ENCODE peak calls at places on chromosomes 13 and 19, in ten cellular contexts. U is IMR-90, K is OCI-LY7, B is GM23338, X is neural progenitor cell, C is K562, T is DND-41, E is astrocyte, P is fibroblast of lung, G is PC-3. H is an unnamed sample.

GRCh38 chr13:31767175-31767900 is 28.0 kb downstream of the RXFP2 start:
- DNase-seq in T (no peak), P (peak), C (no peak), E (peak), U (peak), G (no peak), K (no peak), X (no peak), B (no peak), H (peak)

GRCh38 chr19:11378319-11379189 is 4.1 kb downstream of the SWSAP1 start:
- DNase-seq in E (peak), X (peak), B (peak), C (peak), T (peak), P (peak), G (peak), K (peak), U (peak), H (peak)

GRCh38 chr19:670609-671075 is 5.5 kb upstream of the FSTL3 start:
- DNase-seq in C (no peak), E (no peak), X (no peak), G (no peak), T (no peak), P (no peak), B (peak), K (no peak), U (no peak), H (no peak)

GRCh38 chr19:13095393-13095784 is 7.3 kb downstream of the LYL1 start:
- DNase-seq in U (no peak), T (no peak), K (peak), C (no peak), E (no peak), B (peak), G (no peak), X (peak), P (no peak), H (no peak)

GRCh38 chr13:111521030-111521429 is 200.6 kb downstream of the TEX29 start:
- DNase-seq in C (no peak), X (no peak), E (no peak), K (no peak), G (no peak), P (no peak), B (no peak), U (no peak), T (no peak), H (no peak)

GRCh38 chr19:49832556-49832955 is 14.5 kb downstream of the MED25 start:
- DNase-seq in K (no peak), E (no peak), U (no peak), C (no peak), X (no peak), T (no peak), P (no peak), G (no peak), B (no peak), H (no peak)

GRCh38 chr19:17209126-17210036 is 5.8 kb upstream of the USE1 start:
- DNase-seq in B (peak), P (peak), T (peak), K (peak), E (no peak), G (peak), X (peak), U (peak), C (peak), H (no peak)

GRCh38 chr13:99859178-99860177 is 112.1 kb downstream of the ZIC5 start:
- DNase-seq in P (no peak), E (no peak), G (no peak), C (no peak), U (no peak), B (no peak), T (no peak), X (peak), K (no peak), H (no peak)

GRCh38 chr19:17754634-17755532 is 3.6 kb downstream of the FCHO1 start:
- DNase-seq in G (no peak), C (no peak), K (peak), B (no peak), T (no peak), X (no peak), P (no peak), U (no peak), E (no peak), H (no peak)

GRCh38 chr19:53057904-53058579 is 13.5 kb downstream of the ERVV-2 start:
- DNase-seq in X (peak), E (no peak), T (no peak), P (no peak), K (no peak), B (peak), G (peak), C (no peak), U (no peak), H (peak)

GRCh38 chr19:925912-926594 is at the start of gene ARID3A:
- DNase-seq in X (peak), P (peak), E (peak), G (no peak), B (no peak), U (no peak), T (peak), K (peak), C (no peak), H (peak)

GRCh38 chr13:111387026-111387871 is 66.8 kb downstream of the TEX29 start:
- DNase-seq in K (no peak), E (no peak), G (no peak), C (no peak), X (no peak), P (no peak), U (no peak), T (no peak), B (no peak), H (no peak)

GRCh38 chr19:49097453-49098288 is 12.4 kb downstream of the SNRNP70 start:
- DNase-seq in T (peak), U (peak), P (peak), C (peak), K (peak), B (peak), E (no peak), G (peak), X (peak), H (peak)

GRCh38 chr19:8324186-8325050 is 3.1 kb downstream of the RPS28 start:
- DNase-seq in C (no peak), X (no peak), G (peak), B (peak), U (no peak), T (peak), P (no peak), E (no peak), K (peak), H (no peak)

GRCh38 chr19:53130506-53130905 is 2.2 kb downstream of the ZNF415 start:
- DNase-seq in E (no peak), B (peak), T (no peak), K (no peak), G (no peak), U (no peak), P (peak), X (peak), C (no peak), H (no peak)

GRCh38 chr19:50461066-50461875 is 15.0 kb upstream of the EMC10 start:
- DNase-seq in C (peak), P (peak), U (peak), G (peak), T (peak), K (peak), E (peak), X (peak), B (peak), H (peak)

GRCh38 chr13:100175078-100175802 is 86.3 kb downstream of the PCCA start:
- DNase-seq in B (no peak), X (peak), T (no peak), C (no peak), U (no peak), K (no peak), E (no peak), G (no peak), P (no peak), H (no peak)

GRCh38 chr19:42333975-42334696 is 8.7 kb downstream of the MEGF8 start:
- DNase-seq in K (no peak), X (no peak), E (no peak), T (no peak), U (no peak), P (no peak), C (no peak), G (no peak), B (no peak), H (no peak)
- H3K4me2 ChIP-seq in K (no peak), X (no peak), E (no peak), T (no peak), U (no peak), P (no peak), C (no peak), G (no peak), B (no peak), H (no peak)

GRCh38 chr19:3313199-3313575 is 53.2 kb upstream of the NFIC start:
- DNase-seq in K (no peak), T (no peak), G (no peak), C (no peak), E (no peak), P (no peak), X (no peak), U (no peak), B (no peak), H (no peak)

GRCh38 chr19:3316659-3317207 is 49.6 kb upstream of the NFIC start:
- DNase-seq in C (peak), G (no peak), U (no peak), X (no peak), T (no peak), P (no peak), E (no peak), B (no peak), K (no peak), H (no peak)

GRCh38 chr19:3315676-3315973 is 50.8 kb upstream of the NFIC start:
- DNase-seq in P (no peak), K (no peak), X (no peak), B (no peak), E (no peak), C (peak), U (no peak), T (no peak), G (no peak), H (no peak)

GRCh38 chr19:3314962-3315675 is 51.3 kb upstream of the NFIC start:
- DNase-seq in E (no peak), C (peak), X (no peak), P (no peak), G (no peak), K (no peak), U (no peak), T (no peak), B (no peak), H (no peak)

DNA sequence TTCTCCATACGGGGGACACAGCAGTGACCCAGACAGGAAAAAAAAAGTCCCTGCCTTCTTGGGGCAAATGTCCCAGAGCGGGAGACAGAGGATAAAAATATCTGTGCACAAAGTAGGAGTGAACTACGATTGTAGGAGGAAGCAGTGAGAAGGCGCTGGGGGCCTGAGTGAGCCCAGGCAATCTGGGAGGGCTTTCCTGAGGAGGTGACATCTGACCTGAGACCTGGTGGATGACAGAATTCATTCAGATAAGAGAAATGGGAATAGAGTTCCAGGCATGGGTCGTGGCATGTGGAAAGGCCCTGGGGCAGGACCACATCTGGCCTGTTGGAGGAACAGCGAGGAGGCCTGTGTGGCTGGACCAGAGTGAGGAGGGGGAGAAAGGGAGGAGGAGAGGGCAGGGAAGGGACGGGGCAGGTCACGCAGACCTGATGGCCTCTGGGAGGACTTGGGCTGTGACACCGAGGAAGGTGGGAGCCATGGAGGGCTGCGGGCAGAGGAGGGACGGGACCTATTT is 50.2 kb upstream of the NFIC start:
- DNase-seq in E (no peak), P (no peak), T (no peak), U (no peak), G (no peak), C (peak), B (no peak), X (no peak), K (no peak), H (no peak)
- H3K4me2 ChIP-seq in E (no peak), P (no peak), T (no peak), U (no peak), G (no peak), C (no peak), B (no peak), X (no peak), K (no peak), H (no peak)

GRCh38 chr13:40125336-40125735 is 469.9 kb downstream of the COG6 start:
- DNase-seq in U (no peak), E (no peak), X (no peak), T (no peak), B (no peak), K (peak), C (no peak), G (no peak), P (no peak), H (no peak)
- H3K4me2 ChIP-seq in U (no peak), E (no peak), X (no peak), T (no peak), B (no peak), K (peak), C (no peak), G (no peak), P (no peak), H (no peak)

DNA sequence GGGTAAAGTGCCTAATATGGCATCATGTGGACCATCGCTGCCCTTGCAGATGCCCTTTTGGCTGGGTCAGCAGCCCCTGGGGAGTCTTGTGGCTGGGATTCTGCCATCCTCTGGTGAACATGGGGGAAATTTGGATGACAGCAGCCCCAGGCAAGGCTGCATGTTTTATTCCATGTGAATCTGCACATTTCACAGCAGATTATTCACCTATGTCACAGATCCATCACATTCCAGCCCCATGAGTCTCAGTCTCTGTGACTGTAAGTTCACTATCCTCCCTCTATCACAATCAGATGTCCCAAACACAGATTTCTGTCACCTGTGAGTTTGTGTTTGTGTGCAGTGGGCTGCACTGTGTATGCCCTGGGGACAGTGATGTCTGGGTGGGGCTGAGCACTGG is 36.8 kb upstream of the PSG9 start:
- DNase-seq in T (no peak), B (no peak), P (no peak), G (peak), X (no peak), K (no peak), U (no peak), C (no peak), E (no peak), H (no peak)
- H3K4me2 ChIP-seq in T (no peak), B (no peak), P (no peak), G (peak), X (no peak), K (no peak), U (no peak), C (no peak), E (no peak), H (no peak)

GRCh38 chr19:39253374-39254149 is 4.9 kb upstream of the IFNL4 start:
- DNase-seq in U (no peak), B (no peak), E (no peak), X (no peak), G (no peak), P (no peak), K (no peak), C (no peak), T (no peak), H (no peak)

GRCh38 chr19:39257227-39257626 is 8.6 kb upstream of the IFNL4 start:
- DNase-seq in P (no peak), K (no peak), B (no peak), X (no peak), E (no peak), G (no peak), U (no peak), T (no peak), C (no peak), H (no peak)

GRCh38 chr19:39252458-39252857 is 3.8 kb upstream of the IFNL4 start:
- DNase-seq in E (no peak), P (no peak), T (no peak), B (no peak), C (no peak), G (no peak), X (no peak), U (no peak), K (no peak), H (no peak)

GRCh38 chr19:39251081-39251480 is 2.4 kb upstream of the IFNL4 start:
- DNase-seq in C (no peak), B (no peak), X (no peak), P (no peak), T (no peak), K (no peak), U (no peak), G (no peak), E (no peak), H (no peak)

DNA sequence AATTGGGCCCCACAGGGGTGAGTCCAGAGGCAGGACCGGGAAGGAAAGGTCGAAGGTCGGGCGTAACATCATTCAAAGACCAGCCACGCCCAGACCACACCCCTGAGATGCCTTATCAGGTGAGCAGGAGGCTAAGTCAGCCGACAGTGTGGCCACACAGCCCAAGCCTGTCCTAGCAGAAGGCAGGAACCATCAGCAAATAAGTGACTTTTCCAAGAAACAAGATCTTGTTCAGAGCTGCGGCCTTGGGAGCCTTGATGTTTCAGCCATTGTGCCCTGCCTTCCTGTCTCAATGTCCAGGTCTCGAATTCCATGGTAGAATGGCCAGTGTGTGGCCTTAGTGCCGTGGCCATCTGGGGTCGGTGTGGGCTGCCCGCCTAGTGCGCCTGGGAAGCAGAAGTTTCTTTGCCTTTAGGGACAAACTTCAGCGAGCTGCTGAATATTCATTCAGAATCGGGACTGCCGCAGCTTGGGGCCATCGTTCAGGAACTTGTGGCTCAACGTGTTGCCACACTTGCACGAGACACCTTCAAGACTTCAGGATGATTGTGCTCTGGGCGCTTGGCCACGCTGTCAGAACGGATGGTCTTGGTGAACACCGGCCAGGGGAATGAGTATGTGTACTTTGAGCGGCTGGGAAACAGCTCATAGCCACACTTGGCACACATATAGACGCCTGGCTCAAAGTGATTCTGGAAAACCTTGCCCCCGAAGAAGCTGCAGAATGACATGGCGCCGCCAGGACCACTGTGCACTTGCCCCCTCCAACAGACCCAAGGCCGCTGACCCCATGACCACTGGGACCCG is 6.1 kb upstream of the IFNL4 start:
- DNase-seq in C (peak), X (no peak), U (no peak), G (no peak), K (no peak), E (no peak), B (no peak), P (no peak), T (no peak), H (no peak)
- H3K4me2 ChIP-seq in C (peak), X (no peak), U (no peak), G (no peak), K (no peak), E (no peak), B (no peak), P (no peak), T (no peak), H (no peak)

DNA sequence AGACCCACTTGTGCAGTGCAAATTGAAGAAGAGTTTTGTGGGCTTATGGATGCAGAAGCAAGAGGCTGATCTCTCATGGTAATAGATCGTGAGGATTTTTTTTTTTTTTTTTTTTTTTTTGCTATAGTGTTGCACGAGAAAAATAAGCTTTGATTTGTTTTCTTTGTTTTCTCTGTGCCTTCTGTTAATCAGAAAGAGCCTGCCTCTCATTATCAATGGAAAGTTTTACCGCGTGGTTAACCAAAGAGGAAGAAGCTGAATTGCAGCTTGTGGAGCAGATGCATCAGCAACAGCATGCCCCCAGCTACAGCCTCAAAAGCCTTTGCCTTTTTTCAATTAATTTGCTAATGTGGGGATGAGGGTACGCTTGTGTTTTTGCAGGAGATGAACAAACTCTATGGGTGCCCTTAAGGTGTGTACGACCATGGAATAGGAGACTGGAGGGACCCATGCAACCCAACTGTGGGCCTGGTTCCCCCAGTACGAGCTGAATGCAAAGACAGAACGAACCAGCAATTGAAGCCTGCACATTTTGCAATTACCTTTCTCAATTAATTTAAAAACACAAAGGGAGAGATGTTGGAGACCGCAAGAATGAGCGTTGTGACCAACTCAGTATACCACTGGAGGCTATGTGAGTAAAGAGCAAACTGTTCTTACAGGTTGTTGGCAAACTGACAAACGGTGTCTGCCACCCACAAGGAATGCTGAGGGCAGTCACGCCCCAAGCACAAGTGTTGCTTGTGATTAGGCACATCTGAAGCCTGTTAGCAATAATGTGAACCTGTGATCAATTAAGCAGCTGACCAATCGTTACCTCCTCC is 58.6 kb upstream of the SPRY2 start:
- DNase-seq in C (no peak), X (peak), T (no peak), P (no peak), G (peak), K (no peak), B (no peak), E (no peak), U (no peak), H (peak)
- H3K4me2 ChIP-seq in C (no peak), X (no peak), T (no peak), P (no peak), G (no peak), K (no peak), B (no peak), E (no peak), U (no peak), H (peak)

GRCh38 chr19:45801603-45802175 is 9.0 kb upstream of the DMWD start:
- DNase-seq in X (no peak), E (no peak), U (no peak), T (no peak), K (no peak), G (no peak), P (no peak), B (no peak), C (no peak), H (no peak)
- H3K4me2 ChIP-seq in X (no peak), E (no peak), U (no peak), T (no peak), K (no peak), G (no peak), P (no peak), B (no peak), C (no peak), H (no peak)

H was measured in mammary epithelial cell.